ENCODE peak calls at places on chromosomes 6 and 20, in six cellular contexts. J is 8988T; B is nephron progenitor cell; L is HEK293T; Q is stimulated activated CD8-positive, alpha-beta memory T cell treated with anti-CD3 and anti-CD28 coated beads, Interleukin-12 subunit alpha, Interleukin-12 subunit beta, amount 100 ng/mL, for 4 hours; N is smooth muscle cell of the brain vasculature. Y is an unnamed sample.

GRCh38 chr6:73264446-73264845 is 1.4 kb upstream of the KHDC1 start:
- DNase-seq in L (no peak), J (no peak), B (no peak), Q (no peak), N (no peak), Y (no peak)

GRCh38 chr6:1039191-1039590 is 272.7 kb upstream of the FOXQ1 start:
- DNase-seq in L (no peak), N (no peak), Q (no peak), J (no peak), B (no peak), Y (no peak)

GRCh38 chr20:17442588-17442987 is 88.6 kb downstream of the BFSP1 start:
- DNase-seq in L (peak), N (no peak), B (no peak), J (no peak), Q (no peak), Y (peak)

GRCh38 chr6:111871207-111871606 is 2.0 kb downstream of the FYN start:
- DNase-seq in J (no peak), N (no peak), B (no peak), Q (peak), L (no peak), Y (no peak)

GRCh38 chr20:32470940-32471339 is 112.8 kb downstream of the ASXL1 start:
- DNase-seq in B (no peak), Q (no peak), J (no peak), N (no peak), L (no peak), Y (no peak)

GRCh38 chr20:50009521-50010454 is 27.0 kb downstream of the SNAI1 start:
- DNase-seq in N (no peak), L (no peak), J (no peak), B (peak), Q (no peak), Y (no peak)

GRCh38 chr20:41139227-41140093 is 2.1 kb downstream of the PLCG1 start:
- DNase-seq in J (no peak), L (no peak), Q (no peak), N (no peak), B (no peak), Y (no peak)

GRCh38 chr20:13671500-13672288 is 33.0 kb upstream of the TASP1 start:
- DNase-seq in N (no peak), J (no peak), B (no peak), Q (no peak), L (no peak), Y (no peak)

GRCh38 chr6:11785449-11785951 is 6.9 kb upstream of the ADTRP start:
- DNase-seq in L (no peak), Q (no peak), J (no peak), B (no peak), N (no peak), Y (no peak)

GRCh38 chr6:11918021-11918738 is 93.9 kb upstream of the HIVEP1 start:
- DNase-seq in J (no peak), L (peak), N (no peak), B (no peak), Q (no peak), Y (no peak)

GRCh38 chr6:8155259-8156012 is 53.1 kb upstream of the EEF1E1 start:
- DNase-seq in J (no peak), Q (no peak), B (no peak), L (no peak), N (no peak), Y (no peak)

GRCh38 chr20:891121-892080 is 24.7 kb downstream of the ANGPT4 start:
- DNase-seq in B (peak), J (no peak), Q (no peak), N (no peak), L (no peak), Y (no peak)

GRCh38 chr6:127606131-127606562 is 29.2 kb downstream of the C6orf58 start:
- DNase-seq in J (peak), Q (no peak), N (peak), L (peak), B (peak), Y (peak)

GRCh38 chr20:46084805-46085792 is 4.7 kb downstream of the NCOA5 start:
- DNase-seq in B (no peak), L (no peak), Q (no peak), N (no peak), J (no peak), Y (peak)

GRCh38 chr6:122445274-122445673 is 26.3 kb downstream of the SERINC1 start:
- DNase-seq in Q (no peak), B (no peak), L (no peak), J (no peak), N (no peak), Y (no peak)

GRCh38 chr6:65937982-65938381 is 231.0 kb upstream of the EYS start:
- DNase-seq in B (no peak), L (no peak), J (no peak), Q (no peak), N (no peak), Y (no peak)

GRCh38 chr20:4297141-4297826 is 281.9 kb upstream of the RNF24 start:
- DNase-seq in B (no peak), J (no peak), Q (no peak), L (no peak), N (no peak), Y (no peak)

GRCh38 chr20:46512943-46513844 is at the start of gene ZNF334:
- DNase-seq in N (no peak), L (no peak), J (peak), Q (no peak), B (peak), Y (peak)

GRCh38 chr6:110816677-110817076 is 1.4 kb upstream of the CDK19 start:
- DNase-seq in B (no peak), J (no peak), Q (no peak), N (no peak), L (no peak), Y (no peak)

GRCh38 chr20:13158339-13158738 is 62.7 kb upstream of the ISM1 start:
- DNase-seq in N (no peak), J (no peak), Q (no peak), L (no peak), B (no peak), Y (no peak)

GRCh38 chr20:5990946-5991345 is 40.5 kb downstream of the MCM8 start:
- DNase-seq in L (no peak), B (no peak), N (no peak), J (no peak), Q (no peak), Y (no peak)

GRCh38 chr6:134004714-134005113 is 47.7 kb downstream of the SLC2A12 start:
- DNase-seq in L (no peak), J (no peak), N (no peak), Q (no peak), B (no peak), Y (no peak)

Y was measured in NCI-H146.